ENCODE peak calls at places on chromosomes 2 and 18, in four cellular contexts. One of them, this sample, is unnamed.

GRCh38 chr2:157460897-157461296 is 17.0 kb upstream of the CYTIP start:
- DNase-seq in AG04450: no peak
- DNase-seq in RWPE2: no peak
- DNase-seq in tibial nerve: no peak
- DNase-seq in this sample: no peak

GRCh38 chr2:177165103-177165583 is 47.5 kb upstream of the HNRNPA3 start:
- DNase-seq in RWPE2: no peak
- DNase-seq in AG04450: no peak
- DNase-seq in tibial nerve: no peak
- DNase-seq in this sample: no peak

GRCh38 chr18:79523221-79523737 is 127.5 kb downstream of the NFATC1 start:
- DNase-seq in RWPE2: peak
- DNase-seq in tibial nerve: no peak
- DNase-seq in AG04450: no peak
- DNase-seq in this sample: no peak

GRCh38 chr18:23133860-23134779 is 1.2 kb upstream of the CABLES1 start:
- DNase-seq in AG04450: no peak
- DNase-seq in tibial nerve: no peak
- DNase-seq in RWPE2: no peak
- DNase-seq in this sample: no peak

GRCh38 chr2:20446280-20446916 is 476 bp upstream of the RHOB start:
- DNase-seq in AG04450: no peak
- DNase-seq in RWPE2: no peak
- DNase-seq in tibial nerve: no peak
- DNase-seq in this sample: no peak

GRCh38 chr2:113105047-113105446 is 22.4 kb upstream of the IL1RN start:
- DNase-seq in tibial nerve: no peak
- DNase-seq in AG04450: no peak
- DNase-seq in RWPE2: no peak
- DNase-seq in this sample: no peak

GRCh38 chr2:75547345-75548035 is 13.2 kb downstream of the EVA1A start:
- DNase-seq in tibial nerve: no peak
- DNase-seq in RWPE2: no peak
- DNase-seq in AG04450: peak
- DNase-seq in this sample: no peak

GRCh38 chr2:85601771-85602475 is 575 bp downstream of the TMEM150A start:
- DNase-seq in tibial nerve: peak
- DNase-seq in RWPE2: no peak
- DNase-seq in AG04450: no peak
- DNase-seq in this sample: no peak

GRCh38 chr2:205835251-205835900 is 153.1 kb downstream of the NRP2 start:
- DNase-seq in RWPE2: no peak
- DNase-seq in AG04450: no peak
- DNase-seq in tibial nerve: no peak
- DNase-seq in this sample: no peak

GRCh38 chr2:211331736-211332135 is 775.3 kb downstream of the CPS1 start:
- DNase-seq in AG04450: no peak
- DNase-seq in tibial nerve: no peak
- DNase-seq in RWPE2: no peak
- DNase-seq in this sample: no peak

GRCh38 chr18:74281639-74282358 is 10.0 kb downstream of the CYB5A start:
- DNase-seq in AG04450: no peak
- DNase-seq in tibial nerve: no peak
- DNase-seq in RWPE2: no peak
- DNase-seq in this sample: no peak

GRCh38 chr2:224645722-224646121 is 60.6 kb upstream of the CUL3 start:
- DNase-seq in RWPE2: no peak
- DNase-seq in tibial nerve: no peak
- DNase-seq in AG04450: no peak
- DNase-seq in this sample: no peak

GRCh38 chr2:43877782-43878464 is 39.2 kb downstream of the ABCG8 start:
- DNase-seq in tibial nerve: no peak
- DNase-seq in RWPE2: no peak
- DNase-seq in AG04450: peak
- DNase-seq in this sample: peak

GRCh38 chr2:158493458-158493857 is 36.7 kb downstream of the PKP4 start:
- DNase-seq in tibial nerve: no peak
- DNase-seq in RWPE2: no peak
- DNase-seq in AG04450: no peak
- DNase-seq in this sample: peak

GRCh38 chr2:66771359-66771978 is 336.5 kb downstream of the MEIS1 start:
- DNase-seq in tibial nerve: no peak
- DNase-seq in AG04450: no peak
- DNase-seq in RWPE2: no peak
- DNase-seq in this sample: no peak

GRCh38 chr2:108355907-108356734 is 21.6 kb upstream of the SULT1C4 start:
- DNase-seq in tibial nerve: no peak
- DNase-seq in AG04450: no peak
- DNase-seq in RWPE2: no peak
- DNase-seq in this sample: no peak

GRCh38 chr2:196500686-196501431 is 138.7 kb upstream of the CCDC150 start:
- DNase-seq in tibial nerve: no peak
- DNase-seq in RWPE2: no peak
- DNase-seq in AG04450: no peak
- DNase-seq in this sample: no peak

GRCh38 chr2:240876475-240877251 is 8.0 kb downstream of the AGXT start:
- DNase-seq in RWPE2: peak
- DNase-seq in AG04450: no peak
- DNase-seq in tibial nerve: no peak
- DNase-seq in this sample: peak

GRCh38 chr2:138779451-138780440 is at the start of gene NXPH2:
- DNase-seq in AG04450: no peak
- DNase-seq in tibial nerve: no peak
- DNase-seq in RWPE2: no peak
- DNase-seq in this sample: peak

GRCh38 chr18:43665239-43665788 is 388.0 kb upstream of the SYT4 start:
- DNase-seq in RWPE2: no peak
- DNase-seq in AG04450: peak
- DNase-seq in tibial nerve: no peak
- DNase-seq in this sample: no peak

GRCh38 chr2:20422679-20423271 is 24.1 kb upstream of the RHOB start:
- DNase-seq in RWPE2: no peak
- DNase-seq in tibial nerve: no peak
- DNase-seq in AG04450: no peak
- DNase-seq in this sample: no peak

GRCh38 chr2:96147593-96148201 is 2.5 kb upstream of the DUSP2 start:
- DNase-seq in tibial nerve: no peak
- DNase-seq in AG04450: no peak
- DNase-seq in RWPE2: peak
- DNase-seq in this sample: no peak

GRCh38 chr2:153872311-153873061 is 764 bp downstream of the GALNT13 start:
- DNase-seq in RWPE2: peak
- DNase-seq in tibial nerve: no peak
- DNase-seq in AG04450: no peak
- DNase-seq in this sample: peak

GRCh38 chr2:40120021-40120420 is 331.9 kb downstream of the SLC8A1 start:
- DNase-seq in AG04450: no peak
- DNase-seq in tibial nerve: no peak
- DNase-seq in RWPE2: no peak
- DNase-seq in this sample: no peak

GRCh38 chr2:223884399-223884798 is 47.0 kb upstream of the AP1S3 start:
- DNase-seq in tibial nerve: no peak
- DNase-seq in AG04450: no peak
- DNase-seq in RWPE2: no peak
- DNase-seq in this sample: no peak

GRCh38 chr2:147631294-147631693 is 213.5 kb upstream of the ACVR2A start:
- DNase-seq in tibial nerve: no peak
- DNase-seq in AG04450: no peak
- DNase-seq in RWPE2: no peak
- DNase-seq in this sample: no peak

GRCh38 chr2:21610304-21610703 is 486.5 kb downstream of the TDRD15 start:
- DNase-seq in AG04450: no peak
- DNase-seq in RWPE2: no peak
- DNase-seq in tibial nerve: no peak
- DNase-seq in this sample: no peak

DNA sequence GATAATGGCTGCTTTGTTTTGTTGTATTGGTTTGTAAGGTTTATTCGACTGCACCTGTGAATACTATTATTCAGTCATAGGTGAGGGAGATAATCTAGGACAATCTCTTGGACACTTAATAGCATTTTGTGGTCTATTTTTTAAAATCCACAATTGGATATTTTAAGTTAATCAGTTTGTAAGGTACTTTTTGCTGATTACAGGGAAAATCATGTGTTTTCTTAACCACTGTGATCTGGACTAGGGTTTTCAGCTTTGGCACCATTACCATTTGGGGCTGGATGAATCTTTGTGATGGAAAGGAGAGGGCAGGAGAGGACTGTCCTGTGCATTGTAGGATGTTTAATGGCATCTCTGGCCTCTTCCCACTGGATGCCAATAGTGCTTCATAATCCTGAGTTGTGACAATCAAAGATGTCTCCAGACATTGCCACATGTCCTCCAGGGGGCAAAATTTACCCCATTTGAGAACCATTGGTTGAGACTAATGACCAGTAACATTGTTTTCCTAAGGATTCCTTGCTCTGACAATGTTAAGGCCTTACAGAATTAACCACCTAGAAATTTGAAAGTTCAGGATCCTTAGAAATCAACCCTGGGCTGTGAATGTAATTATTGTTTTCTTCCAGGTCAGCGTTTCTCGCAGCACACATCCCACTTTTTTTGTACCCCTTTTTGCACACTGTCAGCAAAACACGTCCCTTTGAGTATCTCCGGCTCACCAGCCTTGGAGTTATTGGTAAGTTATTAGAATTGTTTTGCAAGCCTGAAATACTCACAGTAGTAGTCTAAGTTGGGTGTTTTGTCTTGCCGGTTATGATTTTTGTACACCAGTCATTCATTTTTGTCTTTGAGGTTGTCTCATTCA is 15.6 kb downstream of the CNOT9 start:
- DNase-seq in RWPE2: no peak
- DNase-seq in tibial nerve: no peak
- DNase-seq in AG04450: no peak
- DNase-seq in this sample: no peak
- TF ChIP-seq CTCF in RWPE2: no peak
- TF ChIP-seq CTCF in tibial nerve: no peak
- TF ChIP-seq CTCF in AG04450: no peak
- TF ChIP-seq CTCF in this sample: no peak

GRCh38 chr18:470661-471501 is 29.6 kb downstream of the COLEC12 start:
- DNase-seq in tibial nerve: no peak
- DNase-seq in AG04450: no peak
- DNase-seq in RWPE2: no peak
- DNase-seq in this sample: no peak

GRCh38 chr18:464311-464659 is 36.2 kb downstream of the COLEC12 start:
- DNase-seq in AG04450: no peak
- DNase-seq in RWPE2: no peak
- DNase-seq in tibial nerve: no peak
- DNase-seq in this sample: no peak

GRCh38 chr18:473687-474265 is 26.7 kb downstream of the COLEC12 start:
- DNase-seq in RWPE2: no peak
- DNase-seq in tibial nerve: no peak
- DNase-seq in AG04450: no peak
- DNase-seq in this sample: no peak

GRCh38 chr18:471701-472100 is 28.8 kb downstream of the COLEC12 start:
- DNase-seq in AG04450: no peak
- DNase-seq in tibial nerve: no peak
- DNase-seq in RWPE2: no peak
- DNase-seq in this sample: no peak

DNA sequence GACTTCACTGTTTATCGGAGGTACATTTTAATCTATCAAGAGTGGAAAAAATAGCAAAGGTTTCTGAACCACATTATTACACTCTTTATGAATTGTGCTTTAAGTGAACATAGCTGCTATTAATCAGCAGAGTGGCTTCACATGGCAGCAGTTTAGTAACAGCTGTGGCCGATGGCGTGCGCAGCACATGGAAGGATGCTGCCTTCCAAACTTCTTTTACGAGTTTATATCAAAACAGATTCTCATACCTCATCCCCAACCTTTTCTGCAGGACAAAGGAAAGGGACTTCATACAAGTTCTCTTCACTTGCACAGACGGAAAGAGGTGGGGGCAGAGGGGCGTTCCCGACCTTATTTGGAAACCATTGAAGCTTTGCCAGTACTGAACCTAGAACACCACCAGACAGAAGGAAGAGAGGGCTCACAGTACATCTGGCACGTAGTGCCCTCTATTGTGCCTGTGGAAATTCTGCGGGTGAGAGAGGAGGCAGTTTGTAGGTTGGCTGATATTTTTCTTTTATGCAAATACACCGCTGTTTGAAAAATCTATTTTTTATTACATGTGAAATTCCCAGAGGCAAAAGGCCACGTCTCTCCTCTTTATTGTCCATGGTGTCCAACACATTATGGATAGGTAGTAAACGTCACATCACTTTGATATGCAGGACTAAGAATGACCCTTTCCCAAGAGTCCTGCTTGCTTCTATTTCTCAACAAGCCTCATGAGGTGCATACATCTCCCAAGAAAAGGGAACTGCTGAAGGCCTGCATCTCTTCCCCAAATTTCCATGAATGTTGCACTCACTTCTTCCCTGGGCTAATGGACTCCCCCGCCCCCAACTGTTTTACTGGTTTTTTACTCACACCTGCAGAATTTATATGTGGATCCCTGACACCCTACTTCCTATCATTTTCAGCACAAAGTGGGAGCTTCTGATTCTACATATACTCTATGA is 31.4 kb downstream of the COLEC12 start:
- DNase-seq in tibial nerve: no peak
- DNase-seq in RWPE2: no peak
- DNase-seq in AG04450: no peak
- DNase-seq in this sample: no peak
- TF ChIP-seq CTCF in tibial nerve: no peak
- TF ChIP-seq CTCF in RWPE2: no peak
- TF ChIP-seq CTCF in AG04450: no peak
- TF ChIP-seq CTCF in this sample: no peak

GRCh38 chr2:26561918-26562810 is 79.0 kb downstream of the CIB4 start:
- DNase-seq in AG04450: no peak
- DNase-seq in tibial nerve: no peak
- DNase-seq in RWPE2: peak
- DNase-seq in this sample: peak
- TF ChIP-seq CTCF in AG04450: peak
- TF ChIP-seq CTCF in tibial nerve: peak
- TF ChIP-seq CTCF in RWPE2: peak
- TF ChIP-seq CTCF in this sample: peak

DNA sequence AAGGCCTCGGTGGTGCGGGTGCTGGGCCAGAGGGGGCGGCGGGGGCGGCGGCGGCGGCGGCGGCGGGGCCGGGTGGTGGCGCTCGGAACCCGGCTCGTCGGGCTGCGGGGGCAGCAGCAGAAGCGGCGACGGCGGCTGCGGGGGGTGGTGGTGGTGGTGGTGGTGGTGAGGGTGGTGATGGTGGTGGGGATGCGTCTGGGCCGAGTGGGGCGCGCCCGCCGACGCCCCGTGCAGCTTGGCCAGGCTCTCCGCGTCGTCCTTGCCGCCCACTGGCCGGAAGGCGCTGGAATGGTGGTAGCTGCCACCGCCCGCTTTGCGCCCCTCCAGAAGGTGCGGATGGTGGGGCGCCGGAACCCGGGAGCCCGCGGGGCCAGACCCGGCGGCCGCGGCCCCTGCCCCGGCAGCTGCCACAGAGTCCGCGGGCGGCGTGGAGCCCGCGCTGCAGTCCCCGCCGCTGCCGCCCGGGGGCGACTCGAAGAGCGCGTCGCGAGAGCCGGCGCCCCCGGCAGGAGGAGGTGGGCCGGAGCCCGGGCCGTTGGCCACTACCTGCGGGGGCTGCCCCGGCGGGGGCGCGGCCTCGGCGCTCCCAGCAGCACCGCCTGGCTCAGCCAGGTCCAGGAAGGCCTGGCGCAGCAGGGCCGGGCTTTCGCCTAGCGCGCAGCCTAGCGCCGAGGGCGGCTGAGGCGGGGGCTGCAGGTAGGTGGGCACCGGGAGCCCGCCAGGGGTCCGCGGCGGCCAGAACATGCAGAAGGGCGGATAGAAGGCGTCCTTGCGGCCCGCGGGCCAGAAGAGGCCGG is 4.2 kb downstream of the SKOR2 start:
- DNase-seq in AG04450: no peak
- DNase-seq in tibial nerve: no peak
- DNase-seq in RWPE2: no peak
- DNase-seq in this sample: peak
- TF ChIP-seq CTCF in AG04450: peak
- TF ChIP-seq CTCF in tibial nerve: peak
- TF ChIP-seq CTCF in RWPE2: no peak
- TF ChIP-seq CTCF in this sample: peak